ENCODE peak calls at places on chromosomes 2 and 18, in ten cellular contexts. F is lower lobe of right lung, C is glutamatergic neuron, Q is body of pancreas, N is nephron progenitor cell, V is GM20000, A is mesothelial cell of epicardium, E is PC-9, H is AG04450, Y is psoas muscle. G is an unnamed sample.
A peak's percentile ranks its signal among the peaks of the same experiment; 100 is the strongest.

GRCh38 chr2:68925298-68925885 is 27.3 kb downstream of the GKN2 start:
- DNase-seq in V (peak; percentile 61), A (no peak), Q (peak; percentile 59), Y (no peak), N (peak; percentile 42), H (no peak), C (no peak), F (no peak), E (no peak), G (no peak)

GRCh38 chr2:108573070-108573469 is 38.8 kb downstream of the LIMS1 start:
- DNase-seq in Y (no peak), V (no peak), F (no peak), C (no peak), A (no peak), H (no peak), N (no peak), Q (no peak), E (no peak), G (peak; percentile 80)

GRCh38 chr18:24915547-24915946 is 436.4 kb downstream of the ZNF521 start:
- DNase-seq in Y (no peak), F (no peak), C (no peak), V (no peak), N (no peak), Q (no peak), A (no peak), E (no peak), H (peak; percentile 4), G (peak; percentile 13)

GRCh38 chr2:9097871-9098270 is 94.4 kb upstream of the MBOAT2 start:
- DNase-seq in Q (no peak), A (no peak), F (no peak), E (no peak), V (no peak), Y (no peak), C (no peak), N (no peak), H (no peak), G (no peak)

GRCh38 chr18:8046421-8046820 is 479.3 kb downstream of the PTPRM start:
- DNase-seq in Y (no peak), N (no peak), C (no peak), F (no peak), Q (no peak), H (no peak), A (no peak), E (no peak), V (no peak), G (no peak)

GRCh38 chr2:14516844-14517243 is 115.7 kb upstream of the LRATD1 start:
- DNase-seq in A (no peak), H (peak; percentile 92), C (no peak), F (no peak), N (no peak), V (no peak), Q (no peak), Y (no peak), E (peak; percentile 77), G (peak; percentile 70)

GRCh38 chr2:15159206-15159605 is 401.9 kb downstream of the NBAS start:
- DNase-seq in Y (no peak), Q (no peak), H (no peak), A (no peak), V (no peak), E (no peak), N (no peak), F (no peak), C (no peak), G (no peak)

GRCh38 chr18:25457636-25458035 is 105.7 kb upstream of the ZNF521 start:
- DNase-seq in Q (no peak), Y (no peak), V (no peak), F (no peak), C (no peak), H (peak; percentile 13), E (no peak), N (no peak), A (no peak), G (no peak)

GRCh38 chr2:96361751-96362150 is 26.2 kb downstream of the NCAPH start:
- DNase-seq in A (no peak), C (no peak), V (no peak), N (no peak), H (no peak), E (no peak), Q (no peak), F (no peak), Y (no peak), G (no peak)

GRCh38 chr2:96359866-96360265 is 24.3 kb downstream of the NCAPH start:
- DNase-seq in Q (no peak), N (no peak), V (no peak), H (no peak), F (no peak), C (no peak), E (no peak), Y (no peak), A (no peak), G (no peak)

GRCh38 chr2:96354492-96354891 is 18.9 kb downstream of the NCAPH start:
- DNase-seq in A (no peak), V (no peak), C (no peak), Y (no peak), E (no peak), Q (no peak), F (no peak), N (no peak), H (no peak), G (no peak)

GRCh38 chr2:96356889-96357288 is 21.3 kb downstream of the NCAPH start:
- DNase-seq in F (no peak), Q (no peak), V (no peak), Y (no peak), E (no peak), H (no peak), N (no peak), A (no peak), C (no peak), G (no peak)

DNA sequence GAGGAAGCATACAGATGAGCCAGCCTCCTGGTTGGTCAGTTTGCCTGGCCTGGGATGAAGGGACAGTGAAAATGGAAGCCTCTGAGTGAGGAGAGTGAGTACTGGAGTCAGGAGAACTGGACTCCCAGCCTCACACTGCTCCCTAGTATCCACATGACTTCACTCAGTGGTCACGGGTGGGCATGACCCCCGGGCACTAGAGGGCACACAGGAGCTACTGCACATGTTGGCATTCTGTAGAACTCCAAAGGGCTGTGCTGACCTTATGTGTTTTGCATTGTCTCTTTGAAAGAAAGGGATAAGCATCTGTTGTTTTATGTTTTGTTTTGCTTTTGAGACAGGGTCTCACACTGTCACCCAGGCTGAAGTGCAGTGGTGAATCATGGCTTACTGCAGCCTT is 23.7 kb downstream of the NCAPH start:
- DNase-seq in C (no peak), V (no peak), A (no peak), H (no peak), Y (peak; percentile 25), Q (peak; percentile 25), F (no peak), N (no peak), E (no peak), G (no peak)
- TF ChIP-seq CTCF in C (no peak), V (peak; percentile 11), A (no peak), H (no peak), Y (peak; percentile 24), Q (peak; percentile 36), F (no peak), N (no peak), E (peak; percentile 61), G (no peak)

DNA sequence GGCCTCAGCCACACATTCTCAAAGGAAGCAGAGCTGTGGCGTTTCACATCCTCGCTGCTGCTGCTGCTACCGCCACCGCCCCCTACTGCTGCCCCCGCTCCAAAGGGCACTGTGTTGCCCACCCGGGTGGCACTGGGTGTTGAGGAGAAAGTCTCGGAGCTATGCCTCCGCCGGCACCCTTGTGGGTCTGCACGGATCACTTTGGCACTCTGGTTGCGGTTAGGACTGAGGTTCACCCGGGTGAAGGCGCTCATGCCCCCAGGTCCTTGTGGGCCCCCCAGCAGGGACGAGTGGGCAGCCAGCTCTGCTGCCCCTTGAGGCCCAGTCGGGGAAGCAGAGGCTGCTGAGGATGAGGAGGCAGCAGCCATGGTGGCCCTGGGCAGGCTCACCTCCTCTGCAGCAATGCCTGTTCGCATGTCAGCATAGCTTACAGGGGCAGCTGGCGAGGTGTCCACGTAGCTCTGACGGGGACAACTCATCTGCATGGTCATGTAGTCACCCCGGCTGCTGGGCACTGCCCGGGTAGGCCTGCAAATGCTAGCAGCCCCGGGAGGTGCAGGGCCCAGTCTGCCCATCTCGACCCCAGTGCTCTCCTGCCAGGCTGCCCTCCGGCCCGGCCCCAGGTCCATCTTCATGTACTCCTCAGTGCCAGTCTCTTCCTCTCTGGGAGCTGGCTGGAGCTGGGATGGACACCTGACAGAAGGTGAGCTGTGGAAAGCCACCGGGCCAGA is 4.2 kb downstream of the IRS1 start:
- DNase-seq in Q (peak; percentile 18), Y (peak; percentile 40), C (no peak), H (no peak), N (peak; percentile 8), A (no peak), V (no peak), E (peak; percentile 43), F (peak; percentile 45), G (no peak)
- TF ChIP-seq CTCF in Q (no peak), Y (peak; percentile 34), C (no peak), H (peak; percentile 39), N (no peak), A (no peak), V (no peak), E (no peak), F (no peak), G (peak; percentile 50)

GRCh38 chr2:179875864-179876263 is 14.5 kb upstream of the ZNF385B start:
- DNase-seq in F (no peak), V (no peak), Q (no peak), H (no peak), Y (no peak), N (no peak), A (no peak), E (no peak), C (no peak), G (no peak)

GRCh38 chr2:179877601-179878364 is 16.4 kb upstream of the ZNF385B start:
- DNase-seq in H (no peak), C (no peak), Y (no peak), N (no peak), V (no peak), Q (no peak), E (no peak), F (no peak), A (no peak), G (no peak)

GRCh38 chr2:179876266-179876665 is 14.9 kb upstream of the ZNF385B start:
- DNase-seq in C (no peak), Q (no peak), F (no peak), Y (no peak), V (no peak), H (no peak), A (no peak), N (no peak), E (no peak), G (no peak)
- TF ChIP-seq CTCF in C (no peak), Q (no peak), F (no peak), Y (no peak), V (no peak), H (no peak), A (no peak), N (no peak), E (no peak), G (no peak)

GRCh38 chr18:392926-393325 is 107.6 kb downstream of the COLEC12 start:
- DNase-seq in N (no peak), Y (no peak), C (no peak), H (no peak), Q (no peak), E (no peak), V (no peak), A (no peak), F (no peak), G (no peak)

GRCh38 chr18:390748-391478 is 109.6 kb downstream of the COLEC12 start:
- DNase-seq in Q (no peak), F (no peak), V (no peak), A (no peak), E (no peak), H (no peak), Y (no peak), C (no peak), N (no peak), G (no peak)

GRCh38 chr18:386950-387349 is 113.6 kb downstream of the COLEC12 start:
- DNase-seq in E (no peak), Y (no peak), H (no peak), A (no peak), N (no peak), Q (no peak), V (no peak), C (no peak), F (no peak), G (no peak)

GRCh38 chr18:388198-388597 is 112.3 kb downstream of the COLEC12 start:
- DNase-seq in E (no peak), V (no peak), Q (no peak), F (no peak), H (no peak), Y (no peak), N (no peak), C (no peak), A (no peak), G (no peak)

DNA sequence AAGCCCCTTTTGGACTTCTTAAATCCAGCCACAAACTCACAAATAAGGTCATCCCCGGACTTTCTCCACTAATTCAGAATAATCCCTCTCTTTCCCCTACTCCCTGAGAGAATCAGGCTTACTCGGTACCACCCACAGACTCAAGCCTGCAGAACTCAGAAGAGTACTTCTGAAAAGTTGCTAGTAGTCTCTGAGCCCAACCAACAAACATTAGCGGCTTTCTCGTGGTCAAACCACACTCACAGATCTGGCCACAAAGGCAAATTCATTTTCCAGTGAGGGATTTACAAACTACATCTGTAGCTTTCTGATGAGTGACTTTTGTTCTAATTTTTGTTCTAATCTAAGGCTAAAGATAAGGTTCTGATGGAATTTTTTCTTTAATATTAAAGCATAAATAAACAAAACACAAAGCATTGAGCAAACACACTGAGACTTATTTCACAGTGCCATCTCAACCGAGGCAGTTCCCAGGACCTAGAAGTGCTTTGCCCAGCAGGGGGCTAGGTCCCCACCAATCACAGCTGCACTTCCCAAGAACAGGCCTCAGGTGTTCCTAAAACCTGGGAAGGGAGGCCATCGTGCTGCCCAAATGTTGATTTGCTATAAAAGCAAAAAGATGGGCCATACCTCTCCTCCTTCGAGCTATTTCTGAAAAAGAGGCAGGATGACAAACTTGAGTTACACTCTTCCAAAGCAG is 110.7 kb downstream of the COLEC12 start:
- DNase-seq in H (no peak), V (no peak), A (no peak), C (no peak), Y (no peak), Q (no peak), N (no peak), E (no peak), F (no peak), G (no peak)
- TF ChIP-seq CTCF in H (peak; percentile 40), V (no peak), A (no peak), C (no peak), Y (no peak), Q (no peak), N (no peak), E (no peak), F (no peak), G (peak; percentile 8)

G was measured in AG09309.